ENCODE peak calls at places on chromosomes 1 and 21, in five cellular contexts. One of them, this sample, is unnamed.
A peak's percentile ranks its signal among the peaks of the same experiment; 100 is the strongest.

GRCh38 chr1:162857850-162858249 is 3.1 kb downstream of the CCDC190 start:
- DNase-seq in GM12878: no peak
- DNase-seq in HepG2: no peak
- DNase-seq in K562: no peak
- DNase-seq in SK-N-SH: no peak
- DNase-seq in this sample: no peak

GRCh38 chr1:172351761-172352161 is 68.7 kb upstream of the C1orf105 start:
- DNase-seq in GM12878: no peak
- DNase-seq in HepG2: no peak
- DNase-seq in K562: no peak
- DNase-seq in SK-N-SH: no peak
- DNase-seq in this sample: no peak

GRCh38 chr1:55974714-55975441 is 604.5 kb downstream of the PLPP3 start:
- DNase-seq in GM12878: no peak
- DNase-seq in HepG2: no peak
- DNase-seq in K562: no peak
- DNase-seq in SK-N-SH: no peak
- DNase-seq in this sample: no peak

GRCh38 chr1:153510984-153511410 is 24.8 kb downstream of the S100A6 start:
- DNase-seq in GM12878: no peak
- DNase-seq in HepG2: peak; percentile 71
- DNase-seq in K562: peak; percentile 86
- DNase-seq in SK-N-SH: peak; percentile 89
- DNase-seq in this sample: peak; percentile 93

GRCh38 chr1:6181347-6181770 is 1.2 kb upstream of the CHD5 start:
- DNase-seq in GM12878: no peak
- DNase-seq in HepG2: no peak
- DNase-seq in K562: no peak
- DNase-seq in SK-N-SH: peak; percentile 30
- DNase-seq in this sample: no peak

GRCh38 chr1:72177711-72178110 is 104.6 kb downstream of the NEGR1 start:
- DNase-seq in GM12878: no peak
- DNase-seq in HepG2: no peak
- DNase-seq in K562: no peak
- DNase-seq in SK-N-SH: no peak
- DNase-seq in this sample: no peak

GRCh38 chr1:156048663-156049258 is 4.8 kb downstream of the UBQLN4 start:
- DNase-seq in GM12878: no peak
- DNase-seq in HepG2: no peak
- DNase-seq in K562: no peak
- DNase-seq in SK-N-SH: no peak
- DNase-seq in this sample: no peak

GRCh38 chr1:2868571-2868970 is 67.1 kb upstream of the TTC34 start:
- DNase-seq in GM12878: no peak
- DNase-seq in HepG2: no peak
- DNase-seq in K562: no peak
- DNase-seq in SK-N-SH: no peak
- DNase-seq in this sample: no peak

GRCh38 chr1:3519301-3519885 is 64.9 kb downstream of the ARHGEF16 start:
- DNase-seq in GM12878: no peak
- DNase-seq in HepG2: no peak
- DNase-seq in K562: no peak
- DNase-seq in SK-N-SH: no peak
- DNase-seq in this sample: no peak

GRCh38 chr1:204854286-204854685 is 16.4 kb upstream of the NFASC start:
- DNase-seq in GM12878: no peak
- DNase-seq in HepG2: no peak
- DNase-seq in K562: no peak
- DNase-seq in SK-N-SH: no peak
- DNase-seq in this sample: no peak

GRCh38 chr21:26061437-26061836 is 109.1 kb downstream of the APP start:
- DNase-seq in GM12878: no peak
- DNase-seq in HepG2: no peak
- DNase-seq in K562: no peak
- DNase-seq in SK-N-SH: no peak
- DNase-seq in this sample: no peak

GRCh38 chr1:30099587-30099986 is 623.8 kb downstream of the MATN1 start:
- DNase-seq in GM12878: no peak
- DNase-seq in HepG2: no peak
- DNase-seq in K562: no peak
- DNase-seq in SK-N-SH: no peak
- DNase-seq in this sample: no peak

GRCh38 chr1:180791806-180792205 is 120.9 kb upstream of the KIAA1614 start:
- DNase-seq in GM12878: no peak
- DNase-seq in HepG2: no peak
- DNase-seq in K562: no peak
- DNase-seq in SK-N-SH: no peak
- DNase-seq in this sample: no peak
- TF ChIP-seq TAF1 in GM12878: no peak
- TF ChIP-seq TAF1 in HepG2: no peak
- TF ChIP-seq TAF1 in K562: no peak
- TF ChIP-seq TAF1 in SK-N-SH: no peak
- TF ChIP-seq TAF1 in this sample: no peak

GRCh38 chr1:206717237-206717989 is 32.7 kb downstream of the MAPKAPK2 start:
- DNase-seq in GM12878: peak; percentile 88
- DNase-seq in HepG2: no peak
- DNase-seq in K562: peak; percentile 72
- DNase-seq in SK-N-SH: no peak
- DNase-seq in this sample: no peak
- H3K4me1 ChIP-seq in GM12878: peaks cover 74% of the 10 kb centered on the region
- H3K4me1 ChIP-seq in HepG2: peaks cover 51% of the 10 kb centered on the region
- H3K4me1 ChIP-seq in K562: peaks cover 66% of the 10 kb centered on the region
- H3K4me1 ChIP-seq in SK-N-SH: peaks cover 11% of the 10 kb centered on the region
- H3K4me1 ChIP-seq in this sample: no peaks in the 10 kb centered on the region

GRCh38 chr1:225653463-225654276 is 747 bp upstream of the ENAH start:
- DNase-seq in GM12878: no peak
- DNase-seq in HepG2: peak; percentile 45
- DNase-seq in K562: no peak
- DNase-seq in SK-N-SH: no peak
- DNase-seq in this sample: no peak

GRCh38 chr1:225654688-225655508 is 2.0 kb upstream of the ENAH start:
- DNase-seq in GM12878: no peak
- DNase-seq in HepG2: no peak
- DNase-seq in K562: no peak
- DNase-seq in SK-N-SH: no peak
- DNase-seq in this sample: peak; percentile 39

GRCh38 chr1:225654277-225654597 is 1.3 kb upstream of the ENAH start:
- DNase-seq in GM12878: no peak
- DNase-seq in HepG2: no peak
- DNase-seq in K562: no peak
- DNase-seq in SK-N-SH: no peak
- DNase-seq in this sample: no peak

GRCh38 chr1:225657462-225657989 is 4.6 kb upstream of the ENAH start:
- DNase-seq in GM12878: no peak
- DNase-seq in HepG2: peak; percentile 62
- DNase-seq in K562: no peak
- DNase-seq in SK-N-SH: no peak
- DNase-seq in this sample: peak; percentile 39

DNA sequence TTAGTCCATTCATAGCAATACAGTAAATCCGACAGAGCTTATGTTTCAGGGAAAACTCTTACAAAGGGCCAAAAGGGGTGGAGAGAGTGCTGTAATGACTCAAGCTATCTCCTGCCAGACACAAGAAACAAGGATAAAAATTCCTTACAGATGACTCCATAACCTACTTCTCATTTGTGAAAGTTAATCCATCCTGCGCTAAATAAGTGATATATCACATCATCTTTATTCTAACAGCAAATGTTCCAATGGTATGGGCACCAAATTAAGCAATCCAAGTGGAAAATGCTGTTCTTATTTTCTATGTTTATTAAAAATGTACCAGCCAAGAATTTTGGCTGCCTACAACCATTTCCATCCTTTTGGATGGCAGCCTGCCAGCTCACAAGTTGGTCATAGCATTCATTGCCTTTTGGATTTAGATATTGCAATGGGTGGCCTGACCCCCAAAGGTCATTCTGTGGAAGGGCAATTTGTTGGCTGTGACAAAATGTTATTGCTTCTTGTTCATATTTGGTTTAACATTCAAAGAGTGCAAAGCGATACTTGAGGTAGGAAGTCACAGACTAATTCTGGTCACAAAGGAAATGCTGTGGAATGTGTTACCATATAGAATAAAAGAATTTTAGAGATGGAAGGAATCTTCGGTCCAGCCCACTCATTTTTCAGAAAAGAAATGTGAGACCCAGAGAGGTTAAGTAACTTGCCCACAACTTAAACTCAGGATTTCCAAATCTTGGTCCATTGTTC is 2.8 kb upstream of the ENAH start:
- DNase-seq in GM12878: no peak
- DNase-seq in HepG2: peak; percentile 60
- DNase-seq in K562: no peak
- DNase-seq in SK-N-SH: no peak
- DNase-seq in this sample: no peak
- TF ChIP-seq TAF1 in GM12878: no peak
- TF ChIP-seq TAF1 in HepG2: no peak
- TF ChIP-seq TAF1 in K562: no peak
- TF ChIP-seq TAF1 in SK-N-SH: no peak
- TF ChIP-seq TAF1 in this sample: no peak

GRCh38 chr21:34336245-34336644 is 27.6 kb upstream of the KCNE2 start:
- DNase-seq in GM12878: no peak
- DNase-seq in HepG2: no peak
- DNase-seq in K562: no peak
- DNase-seq in SK-N-SH: no peak
- DNase-seq in this sample: no peak
- H3K4me1 ChIP-seq in GM12878: no peaks in the 10 kb centered on the region
- H3K4me1 ChIP-seq in HepG2: peaks cover 13% of the 10 kb centered on the region
- H3K4me1 ChIP-seq in K562: no peaks in the 10 kb centered on the region
- H3K4me1 ChIP-seq in SK-N-SH: no peaks in the 10 kb centered on the region
- H3K4me1 ChIP-seq in this sample: no peaks in the 10 kb centered on the region

GRCh38 chr1:181588631-181589030 is 105.3 kb downstream of the CACNA1E start:
- DNase-seq in GM12878: no peak
- DNase-seq in HepG2: no peak
- DNase-seq in K562: no peak
- DNase-seq in SK-N-SH: no peak
- DNase-seq in this sample: no peak

GRCh38 chr1:181587870-181588438 is 104.6 kb downstream of the CACNA1E start:
- DNase-seq in GM12878: no peak
- DNase-seq in HepG2: no peak
- DNase-seq in K562: peak; percentile 54
- DNase-seq in SK-N-SH: peak; percentile 29
- DNase-seq in this sample: peak; percentile 49

DNA sequence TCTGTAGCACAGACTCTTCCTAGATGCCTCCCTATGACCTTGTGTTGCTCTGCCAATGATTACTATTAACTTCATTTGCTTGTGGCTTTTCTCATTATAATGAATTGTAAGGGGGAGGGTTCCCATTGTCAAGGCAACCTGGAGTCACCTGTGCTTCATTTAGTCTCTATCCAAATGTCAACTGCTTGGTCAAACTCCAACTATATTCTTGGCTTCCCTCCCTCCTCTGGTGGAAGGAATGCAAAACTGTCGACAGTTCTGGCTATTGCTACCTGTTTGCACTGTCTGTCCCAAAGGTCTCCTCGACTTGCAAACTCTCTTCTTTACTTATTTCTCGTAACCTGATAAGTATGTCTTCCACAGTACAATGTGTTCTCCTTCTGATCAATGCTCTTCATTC is 100.3 kb downstream of the CACNA1E start:
- DNase-seq in GM12878: no peak
- DNase-seq in HepG2: peak; percentile 6
- DNase-seq in K562: no peak
- DNase-seq in SK-N-SH: no peak
- DNase-seq in this sample: peak; percentile 36
- TF ChIP-seq TAF1 in GM12878: no peak
- TF ChIP-seq TAF1 in HepG2: no peak
- TF ChIP-seq TAF1 in K562: no peak
- TF ChIP-seq TAF1 in SK-N-SH: no peak
- TF ChIP-seq TAF1 in this sample: no peak

GRCh38 chr21:15061284-15061683 is 3.5 kb downstream of the NRIP1 start:
- DNase-seq in GM12878: no peak
- DNase-seq in HepG2: no peak
- DNase-seq in K562: no peak
- DNase-seq in SK-N-SH: no peak
- DNase-seq in this sample: no peak

GRCh38 chr21:15058718-15059316 is 6.0 kb downstream of the NRIP1 start:
- DNase-seq in GM12878: no peak
- DNase-seq in HepG2: no peak
- DNase-seq in K562: peak; percentile 34
- DNase-seq in SK-N-SH: no peak
- DNase-seq in this sample: no peak

GRCh38 chr21:15060776-15061175 is 4.0 kb downstream of the NRIP1 start:
- DNase-seq in GM12878: no peak
- DNase-seq in HepG2: no peak
- DNase-seq in K562: peak; percentile 50
- DNase-seq in SK-N-SH: no peak
- DNase-seq in this sample: no peak

GRCh38 chr21:15057290-15057689 is 7.5 kb downstream of the NRIP1 start:
- DNase-seq in GM12878: no peak
- DNase-seq in HepG2: no peak
- DNase-seq in K562: peak; percentile 23
- DNase-seq in SK-N-SH: no peak
- DNase-seq in this sample: no peak

DNA sequence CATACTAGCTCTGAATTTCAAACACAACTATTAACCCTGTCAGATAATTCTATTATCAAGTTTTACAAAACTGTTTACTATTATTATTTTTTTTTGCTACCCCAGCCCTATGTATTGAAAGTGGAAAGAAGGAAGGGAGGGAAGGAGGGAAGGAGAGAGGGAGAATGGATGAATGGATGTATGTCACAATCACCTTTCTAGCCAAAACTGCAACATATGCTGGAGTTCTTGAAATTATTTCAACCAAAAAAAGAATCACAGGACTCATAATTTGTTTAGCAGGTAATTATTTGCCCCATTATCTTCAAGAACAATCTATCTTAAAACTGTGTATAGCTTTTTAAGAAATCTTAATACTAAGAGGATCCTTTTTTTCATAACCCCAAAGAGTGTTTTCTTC is 5.4 kb downstream of the NRIP1 start:
- DNase-seq in GM12878: no peak
- DNase-seq in HepG2: no peak
- DNase-seq in K562: no peak
- DNase-seq in SK-N-SH: no peak
- DNase-seq in this sample: no peak
- H3K4me1 ChIP-seq in GM12878: peaks cover 4% of the 10 kb centered on the region
- H3K4me1 ChIP-seq in HepG2: peaks cover 77% of the 10 kb centered on the region
- H3K4me1 ChIP-seq in K562: peaks cover 27% of the 10 kb centered on the region
- H3K4me1 ChIP-seq in SK-N-SH: no peaks in the 10 kb centered on the region
- H3K4me1 ChIP-seq in this sample: peaks cover 5% of the 10 kb centered on the region

This sample was measured in H1.